ENCODE peak calls at places on chromosomes 16 and 17, in ten cellular contexts. V is stimulated activated CD8-positive, alpha-beta memory T cell treated with anti-CD3 and anti-CD28 coated beads, Interleukin-7, amount 100 ng/mL, for 1 hour; S is stimulated activated naive CD8-positive, alpha-beta T cell treated with anti-CD3 and anti-CD28 coated beads, Interleukin-15, amount 100 ng/mL, for 72 hours; M is ovary; E is NT2/D1; U is osteoblast; K is progenitor cell of endocrine pancreas; I is breast epithelium; D is NCI-H524; F is tibial nerve. C is an unnamed sample.

GRCh38 chr17:52181842-52182241 is 23.3 kb upstream of the CA10 start:
- DNase-seq in D (no peak), U (no peak), K (no peak), I (no peak), F (no peak), S (no peak), E (no peak), V (no peak), M (no peak), C (no peak)

GRCh38 chr16:80233097-80233835 is 307.5 kb upstream of the DYNLRB2 start:
- DNase-seq in E (no peak), D (no peak), U (no peak), K (no peak), V (no peak), S (no peak), F (no peak), M (no peak), I (no peak), C (no peak)

GRCh38 chr16:61900482-61900881 is 135.8 kb downstream of the CDH8 start:
- DNase-seq in K (no peak), I (no peak), V (no peak), E (no peak), U (no peak), S (no peak), M (no peak), D (no peak), F (no peak), C (no peak)

GRCh38 chr17:53142890-53143289 is 679.8 kb upstream of the KIF2B start:
- DNase-seq in D (no peak), E (peak; percentile 1), S (no peak), K (no peak), I (no peak), F (no peak), M (no peak), U (no peak), V (no peak), C (peak; percentile 23)

GRCh38 chr17:28475151-28475900 is 1.9 kb downstream of the SLC13A2 start:
- DNase-seq in I (no peak), S (no peak), U (peak; percentile 65), D (no peak), V (no peak), E (no peak), K (no peak), M (no peak), F (no peak), C (no peak)

GRCh38 chr16:19555938-19556778 is 655 bp downstream of the VPS35L start:
- DNase-seq in I (no peak), D (no peak), M (no peak), U (peak; percentile 60), F (no peak), K (peak; percentile 11), E (peak; percentile 50), S (no peak), V (no peak), C (peak; percentile 14)

GRCh38 chr16:22174642-22175041 is 12.3 kb downstream of the SDR42E2 start:
- DNase-seq in E (no peak), U (no peak), K (no peak), V (no peak), I (no peak), S (no peak), M (no peak), D (no peak), F (no peak), C (no peak)

GRCh38 chr16:88376835-88377726 is 5.7 kb upstream of the ZNF469 start:
- DNase-seq in E (no peak), V (no peak), K (no peak), D (no peak), I (no peak), F (no peak), M (peak; percentile 19), S (no peak), U (peak; percentile 98), C (peak; percentile 12)

GRCh38 chr16:88534731-88535141 is 35.5 kb upstream of the ZC3H18 start:
- DNase-seq in E (no peak), I (no peak), K (peak; percentile 10), S (no peak), D (no peak), V (no peak), F (no peak), U (peak; percentile 98), M (peak; percentile 61), C (peak; percentile 5)

GRCh38 chr17:73795730-73796129 is 151.5 kb upstream of the SDK2 start:
- DNase-seq in I (peak; percentile 23), M (no peak), E (no peak), F (no peak), K (no peak), D (no peak), S (no peak), U (peak; percentile 42), V (no peak), C (no peak)

GRCh38 chr16:53530741-53531140 is 27.7 kb upstream of the AKTIP start:
- DNase-seq in D (no peak), V (no peak), U (no peak), I (no peak), K (no peak), M (no peak), E (no peak), F (no peak), S (no peak), C (no peak)

GRCh38 chr16:50699345-50700159 is 6.1 kb downstream of the NOD2 start:
- DNase-seq in D (no peak), K (no peak), I (no peak), M (no peak), S (no peak), F (no peak), E (no peak), V (no peak), U (no peak), C (no peak)

GRCh38 chr16:8260140-8260539 is 330.2 kb downstream of the TMEM114 start:
- DNase-seq in U (no peak), E (no peak), D (no peak), F (no peak), M (no peak), K (no peak), I (no peak), V (no peak), S (no peak), C (no peak)

GRCh38 chr17:61408151-61409041 is 8.8 kb downstream of the TBX2 start:
- DNase-seq in I (no peak), M (peak; percentile 28), V (no peak), F (no peak), U (peak; percentile 86), K (no peak), D (no peak), E (no peak), S (no peak), C (peak; percentile 34)

GRCh38 chr17:37828313-37829124 is 83.7 kb upstream of the HNF1B start:
- DNase-seq in V (no peak), S (no peak), U (no peak), K (no peak), F (no peak), M (no peak), I (no peak), E (no peak), D (no peak), C (no peak)

GRCh38 chr16:85480727-85481101 is 132.4 kb upstream of the GSE1 start:
- DNase-seq in F (no peak), M (no peak), E (no peak), V (no peak), U (no peak), D (peak; percentile 81), S (no peak), I (no peak), K (no peak), C (peak; percentile 66)

GRCh38 chr17:66326476-66327047 is 24.1 kb downstream of the PRKCA start:
- DNase-seq in U (no peak), M (no peak), E (no peak), I (no peak), V (no peak), F (no peak), K (no peak), D (no peak), S (no peak), C (peak; percentile 74)

GRCh38 chr16:14028207-14028606 is 42.9 kb upstream of the MRTFB start:
- DNase-seq in S (no peak), F (no peak), D (no peak), U (no peak), M (no peak), E (no peak), V (no peak), I (no peak), K (no peak), C (no peak)

GRCh38 chr17:49552070-49552751 is 23.5 kb upstream of the NXPH3 start:
- DNase-seq in F (no peak), V (no peak), D (no peak), E (no peak), I (no peak), K (no peak), S (no peak), M (no peak), U (peak; percentile 90), C (peak; percentile 8)

GRCh38 chr16:46702030-46702429 is 12.6 kb downstream of the ORC6 start:
- DNase-seq in M (no peak), E (no peak), U (no peak), K (no peak), S (no peak), D (no peak), F (no peak), I (no peak), V (no peak), C (no peak)

GRCh38 chr16:5428932-5429331 is 331.3 kb upstream of the EEF2KMT start:
- DNase-seq in M (no peak), S (no peak), U (no peak), E (peak; percentile 69), D (no peak), I (no peak), F (no peak), V (no peak), K (no peak), C (peak; percentile 21)

GRCh38 chr17:28747801-28748750 is 4.3 kb downstream of the TRAF4 start:
- DNase-seq in V (no peak), U (peak; percentile 81), I (no peak), D (no peak), K (no peak), M (no peak), F (no peak), E (no peak), S (no peak), C (no peak)

C was measured in BE2C.